ENCODE peak calls at places on chromosomes 1 and 21, in four cellular contexts. W, V, U and A are unnamed samples.

GRCh38 chr1:8055973-8056372 is 29.9 kb upstream of the ERRFI1 start:
- DNase-seq in W (no peak), V (peak; percentile 91), U (no peak), A (no peak)

GRCh38 chr1:36486436-36487335 is 4.0 kb upstream of the CSF3R start:
- DNase-seq in W (peak; percentile 91), V (no peak), U (peak; percentile 46), A (peak; percentile 57)

GRCh38 chr21:42261832-42262200 is 42.9 kb downstream of the ABCG1 start:
- DNase-seq in W (no peak), V (no peak), U (no peak), A (no peak)

GRCh38 chr1:230807551-230808267 is 60.5 kb downstream of the CAPN9 start:
- DNase-seq in W (no peak), V (no peak), U (no peak), A (no peak)

GRCh38 chr1:226436855-226437491 is 29.1 kb upstream of the PARP1 start:
- DNase-seq in W (peak; percentile 18), V (no peak), U (no peak), A (no peak)

GRCh38 chr1:185681034-185681633 is 53.1 kb upstream of the HMCN1 start:
- DNase-seq in W (peak; percentile 42), V (peak; percentile 44), U (no peak), A (no peak)

GRCh38 chr1:202565890-202566289 is 144.4 kb downstream of the SYT2 start:
- DNase-seq in W (no peak), V (no peak), U (no peak), A (no peak)

GRCh38 chr1:212142883-212143530 is 107.5 kb downstream of the DTL start:
- DNase-seq in W (no peak), V (no peak), U (no peak), A (no peak)

DNA sequence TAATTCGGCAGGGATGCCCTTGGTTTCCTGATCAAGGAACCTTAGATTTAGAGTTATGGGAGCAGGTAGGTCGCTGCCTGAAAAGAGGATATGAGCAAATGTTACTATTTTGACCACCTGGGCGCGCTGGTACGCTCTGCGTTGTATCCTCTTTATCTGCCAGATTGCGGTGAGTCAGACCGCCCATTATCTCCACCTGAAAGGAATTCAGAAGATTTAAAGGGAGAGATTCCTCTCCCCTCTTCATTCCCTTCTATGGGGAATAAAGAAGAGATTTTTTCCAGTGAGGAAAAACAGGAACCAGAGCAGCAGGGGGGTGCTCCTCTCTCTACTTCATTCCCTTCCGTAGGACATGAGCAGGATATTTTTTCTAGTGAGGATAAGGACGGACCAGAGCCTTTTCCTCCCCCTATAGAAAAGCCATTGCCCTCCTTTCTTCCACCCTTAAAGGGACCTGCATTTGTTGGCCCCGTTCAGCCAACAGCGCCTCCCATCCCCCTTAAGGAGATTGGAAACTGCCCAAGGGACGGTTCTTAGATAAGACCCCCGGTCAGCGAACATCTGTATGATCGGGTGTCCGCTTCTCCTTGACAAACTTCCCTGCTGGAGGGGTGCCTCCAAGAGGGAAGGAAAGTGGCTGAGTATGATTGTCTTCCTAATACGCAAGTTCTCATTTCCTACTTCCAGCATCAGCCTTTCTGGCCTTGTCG is 34.1 kb downstream of the CLCA1 start:
- DNase-seq in W (peak; percentile 23), V (no peak), U (no peak), A (no peak)
- H3K4me3 ChIP-seq in W (no peak overlapping the region), V (no peak overlapping the region), U (peak overlapping the region; percentile 59), A (peak overlapping the region; percentile 19)

GRCh38 chr1:147586412-147586811 is 45.1 kb downstream of the BCL9 start:
- DNase-seq in W (no peak), V (no peak), U (no peak), A (no peak)

GRCh38 chr1:147580609-147581008 is 39.3 kb downstream of the BCL9 start:
- DNase-seq in W (no peak), V (no peak), U (no peak), A (no peak)

GRCh38 chr1:147581459-147581858 is 40.2 kb downstream of the BCL9 start:
- DNase-seq in W (no peak), V (no peak), U (no peak), A (no peak)

GRCh38 chr1:147591246-147591891 is 50.1 kb downstream of the BCL9 start:
- DNase-seq in W (no peak), V (no peak), U (no peak), A (no peak)

GRCh38 chr1:147585640-147586383 is 44.5 kb downstream of the BCL9 start:
- DNase-seq in W (no peak), V (no peak), U (no peak), A (no peak)
- H3K4me1 ChIP-seq in W (no peaks in the 10 kb centered on the region), V (no peaks in the 10 kb centered on the region), U (peaks cover 35% of the 10 kb centered on the region), A (no peaks in the 10 kb centered on the region)

DNA sequence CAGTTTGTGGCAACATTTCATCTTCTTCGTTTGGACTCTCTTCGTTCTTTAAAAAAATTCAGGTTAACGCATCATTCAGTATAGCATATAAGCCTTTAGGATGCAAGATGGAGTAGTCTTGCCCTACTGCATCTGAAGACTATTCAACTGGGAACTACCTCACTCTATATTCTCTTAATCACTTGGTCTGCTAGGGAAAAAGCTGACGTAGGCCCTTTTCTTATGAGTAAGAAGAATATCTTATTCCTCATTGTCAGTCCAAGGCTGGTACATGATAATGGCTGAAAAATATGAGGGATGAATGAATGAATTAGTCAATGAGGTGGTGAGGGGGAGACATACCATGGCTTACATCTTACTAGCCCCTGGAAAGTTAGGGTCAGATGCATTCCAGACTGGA is 294.2 kb downstream of the GPATCH2 start:
- DNase-seq in W (no peak), V (no peak), U (no peak), A (no peak)
- H3K27me3 ChIP-seq in W (no peaks in the 10 kb centered on the region), V (no peaks in the 10 kb centered on the region), U (no peaks in the 10 kb centered on the region), A (no peaks in the 10 kb centered on the region)

GRCh38 chr1:229437443-229437842 is 3.5 kb upstream of the ACTA1 start:
- DNase-seq in W (no peak), V (peak; percentile 18), U (no peak), A (no peak)
- H3K4me3 ChIP-seq in W (no peak overlapping the region), V (no peak overlapping the region), U (no peak overlapping the region), A (no peak overlapping the region)

GRCh38 chr1:205670611-205671430 is 9.5 kb downstream of the SLC45A3 start:
- DNase-seq in W (no peak), V (no peak), U (no peak), A (no peak)
- H3K4me1 ChIP-seq in W (peaks cover 12% of the 10 kb centered on the region), V (peaks cover 4% of the 10 kb centered on the region), U (peaks cover 36% of the 10 kb centered on the region), A (no peaks in the 10 kb centered on the region)

GRCh38 chr1:37731312-37732019 is 33.5 kb downstream of the EPHA10 start:
- DNase-seq in W (no peak), V (no peak), U (no peak), A (no peak)
- H3K27me3 ChIP-seq in W (no peaks in the 10 kb centered on the region), V (peaks cover 31% of the 10 kb centered on the region), U (peaks cover 99% of the 10 kb centered on the region), A (peaks cover 55% of the 10 kb centered on the region)

GRCh38 chr1:31579374-31579773 is 3.1 kb downstream of the TINAGL1 start:
- DNase-seq in W (no peak), V (no peak), U (peak; percentile 44), A (no peak)
- H3K4me3 ChIP-seq in W (no peak overlapping the region), V (no peak overlapping the region), U (peak overlapping the region; percentile 70), A (peak overlapping the region; percentile 72)

GRCh38 chr21:38505654-38506523 is 7.6 kb upstream of the ERG start:
- DNase-seq in W (peak; percentile 51), V (peak; percentile 71), U (no peak), A (no peak)

GRCh38 chr21:38506606-38507331 is 8.5 kb upstream of the ERG start:
- DNase-seq in W (no peak), V (no peak), U (peak; percentile 31), A (no peak)

GRCh38 chr21:38507374-38507942 is 9.2 kb upstream of the ERG start:
- DNase-seq in W (no peak), V (no peak), U (no peak), A (no peak)

GRCh38 chr21:38511198-38511597 is 12.9 kb upstream of the ERG start:
- DNase-seq in W (no peak), V (no peak), U (no peak), A (no peak)

DNA sequence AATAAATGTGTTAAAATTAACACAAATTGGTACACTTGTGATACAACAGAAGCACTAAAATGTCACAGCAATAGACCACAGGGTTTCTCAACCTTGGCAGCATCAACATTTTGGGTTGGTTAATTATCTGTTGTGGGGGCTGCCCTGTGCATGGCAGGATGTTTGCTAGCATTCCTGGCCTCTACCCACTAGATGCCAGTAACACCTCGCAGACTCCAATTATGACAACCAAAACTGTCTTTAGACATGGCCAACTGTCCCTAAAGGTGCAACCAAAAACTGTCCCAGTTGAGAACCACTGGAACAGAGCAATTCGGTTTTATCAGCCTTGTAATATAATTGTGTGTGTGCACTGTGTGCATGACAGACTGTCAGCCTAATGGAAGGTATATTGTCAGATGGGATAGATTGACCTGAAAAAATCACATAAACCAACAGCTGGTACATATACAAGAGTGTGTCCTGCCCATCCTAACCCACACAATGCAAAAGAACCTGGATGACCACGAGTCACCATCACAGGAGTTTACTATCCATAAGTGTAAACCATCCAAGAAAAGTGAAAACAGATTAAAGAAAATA is 13.5 kb upstream of the ERG start:
- DNase-seq in W (no peak), V (no peak), U (no peak), A (no peak)
- H3K4me1 ChIP-seq in W (no peaks in the 10 kb centered on the region), V (no peaks in the 10 kb centered on the region), U (peaks cover 9% of the 10 kb centered on the region), A (no peaks in the 10 kb centered on the region)